ENCODE peak calls at places on chromosomes 2 and 18, in nine cellular contexts. R is CD4-positive, alpha-beta memory T cell; B is spleen; F is sigmoid colon; I is Peyer's patch; E is uterus; Y is cardiac muscle cell; H is upper lobe of right lung; K is right atrium auricular region. D is an unnamed sample. For H3K27me3 and H3K36me3, the result is how much of the 10 kb centered on the place peaks cover.

GRCh38 chr18:3985664-3986063 is 469.4 kb downstream of the DLGAP1 start:
- DNase-seq in R (no peak), B (no peak), F (no peak), I (no peak), E (no peak), Y (no peak), H (no peak), K (no peak), D (no peak)

GRCh38 chr2:204437334-204437733 is 107.9 kb upstream of the PARD3B start:
- DNase-seq in R (no peak), B (no peak), F (no peak), I (no peak), E (no peak), Y (no peak), H (no peak), K (no peak), D (no peak)

GRCh38 chr18:9673296-9674251 is 34.5 kb upstream of the RAB31 start:
- DNase-seq in R (peak), B (no peak), F (no peak), I (peak), E (no peak), Y (peak), H (no peak), K (no peak), D (no peak)

GRCh38 chr2:20501974-20502373 is 55.1 kb downstream of the RHOB start:
- DNase-seq in R (no peak), B (no peak), F (peak), I (no peak), E (peak), Y (no peak), H (no peak), K (no peak), D (no peak)

GRCh38 chr2:218168016-218168415 is 1.3 kb upstream of the CXCR1 start:
- DNase-seq in R (no peak), B (no peak), F (no peak), I (no peak), E (no peak), Y (no peak), H (no peak), K (no peak), D (no peak)

GRCh38 chr2:169732583-169733358 is 861 bp upstream of the KLHL23 start:
- DNase-seq in R (no peak), B (no peak), F (no peak), I (no peak), E (no peak), Y (no peak), H (no peak), K (no peak), D (no peak)

GRCh38 chr2:175180701-175181103 is 808 bp downstream of the ATP5MC3 start:
- DNase-seq in R (peak), B (no peak), F (peak), I (no peak), E (no peak), Y (peak), H (peak), K (no peak), D (peak)

GRCh38 chr2:204104821-204105220 is 168.3 kb downstream of the ICOS start:
- DNase-seq in R (no peak), B (no peak), F (no peak), I (no peak), E (no peak), Y (no peak), H (no peak), K (no peak), D (no peak)

GRCh38 chr2:165471349-165471975 is 2.0 kb downstream of the CSRNP3 start:
- DNase-seq in R (no peak), B (no peak), F (no peak), I (no peak), E (no peak), Y (peak), H (no peak), K (no peak), D (no peak)

GRCh38 chr2:71353247-71353646 is 21.7 kb downstream of the ZNF638 start:
- DNase-seq in R (no peak), B (no peak), F (no peak), I (no peak), E (no peak), Y (no peak), H (no peak), K (no peak), D (no peak)

GRCh38 chr2:239111401-239112100 is 263.7 kb downstream of the TWIST2 start:
- DNase-seq in R (no peak), B (no peak), F (peak), I (no peak), E (no peak), Y (no peak), H (no peak), K (no peak), D (no peak)

GRCh38 chr2:234164499-234165409 is 114.3 kb downstream of the SPP2 start:
- DNase-seq in R (peak), B (peak), F (no peak), I (no peak), E (no peak), Y (no peak), H (no peak), K (no peak), D (no peak)

GRCh38 chr2:217695033-217695520 is 307.7 kb downstream of the TNS1 start:
- DNase-seq in R (no peak), B (no peak), F (no peak), I (no peak), E (no peak), Y (no peak), H (no peak), K (peak), D (no peak)

GRCh38 chr2:235439959-235440662 is 53.7 kb upstream of the AGAP1 start:
- DNase-seq in R (no peak), B (no peak), F (no peak), I (no peak), E (no peak), Y (no peak), H (no peak), K (no peak), D (no peak)

GRCh38 chr2:27050281-27050995 is 1.0 kb upstream of the AGBL5 start:
- DNase-seq in R (peak), B (peak), F (peak), I (peak), E (peak), Y (peak), H (peak), K (peak), D (peak)

GRCh38 chr18:13137041-13137938 is 81.3 kb upstream of the LDLRAD4 start:
- DNase-seq in R (peak), B (peak), F (no peak), I (peak), E (peak), Y (peak), H (peak), K (no peak), D (peak)

GRCh38 chr2:133421516-133422324 is 146.5 kb downstream of the NCKAP5 start:
- DNase-seq in R (no peak), B (no peak), F (no peak), I (peak), E (no peak), Y (peak), H (no peak), K (no peak), D (peak)

GRCh38 chr2:168912466-168913170 is 11.5 kb downstream of the G6PC2 start:
- DNase-seq in R (no peak), B (no peak), F (peak), I (peak), E (no peak), Y (peak), H (no peak), K (no peak), D (peak)

GRCh38 chr2:10993001-10993481 is 81.3 kb downstream of the KCNF1 start:
- DNase-seq in R (no peak), B (no peak), F (peak), I (no peak), E (no peak), Y (no peak), H (peak), K (no peak), D (no peak)

GRCh38 chr2:163343316-163343715 is 392.5 kb downstream of the FIGN start:
- DNase-seq in R (no peak), B (no peak), F (no peak), I (no peak), E (no peak), Y (no peak), H (no peak), K (no peak), D (no peak)

GRCh38 chr18:77133051-77133919 is 702 bp upstream of the MBP start:
- DNase-seq in R (no peak), B (peak), F (peak), I (peak), E (peak), Y (peak), H (peak), K (no peak), D (no peak)

GRCh38 chr2:64263315-64263714 is 119.1 kb upstream of the PELI1 start:
- DNase-seq in R (no peak), B (no peak), F (no peak), I (no peak), E (peak), Y (no peak), H (no peak), K (no peak), D (no peak)

GRCh38 chr18:68734311-68734710 is 19.4 kb upstream of the TMX3 start:
- DNase-seq in R (no peak), B (no peak), F (no peak), I (no peak), E (no peak), Y (no peak), H (no peak), K (no peak), D (no peak)

GRCh38 chr2:222715729-222716128 is 44.3 kb downstream of the MOGAT1 start:
- DNase-seq in R (no peak), B (no peak), F (no peak), I (no peak), E (no peak), Y (no peak), H (no peak), K (no peak), D (no peak)

GRCh38 chr2:74107071-74107470 is 40.6 kb downstream of the BOLA3 start:
- DNase-seq in R (no peak), B (no peak), F (no peak), I (no peak), E (no peak), Y (no peak), H (no peak), K (no peak), D (no peak)

GRCh38 chr2:30232801-30233130 is 1.4 kb downstream of the LBH start:
- DNase-seq in R (peak), B (peak), F (no peak), I (no peak), E (peak), Y (no peak), H (no peak), K (no peak), D (no peak)

GRCh38 chr2:62205554-62205953 is 9.6 kb downstream of the B3GNT2 start:
- DNase-seq in R (no peak), B (no peak), F (no peak), I (no peak), E (no peak), Y (no peak), H (no peak), K (no peak), D (no peak)

GRCh38 chr2:101018934-101019333 is 16.8 kb downstream of the RPL31 start:
- DNase-seq in R (no peak), B (no peak), F (no peak), I (no peak), E (no peak), Y (peak), H (no peak), K (no peak), D (no peak)

DNA sequence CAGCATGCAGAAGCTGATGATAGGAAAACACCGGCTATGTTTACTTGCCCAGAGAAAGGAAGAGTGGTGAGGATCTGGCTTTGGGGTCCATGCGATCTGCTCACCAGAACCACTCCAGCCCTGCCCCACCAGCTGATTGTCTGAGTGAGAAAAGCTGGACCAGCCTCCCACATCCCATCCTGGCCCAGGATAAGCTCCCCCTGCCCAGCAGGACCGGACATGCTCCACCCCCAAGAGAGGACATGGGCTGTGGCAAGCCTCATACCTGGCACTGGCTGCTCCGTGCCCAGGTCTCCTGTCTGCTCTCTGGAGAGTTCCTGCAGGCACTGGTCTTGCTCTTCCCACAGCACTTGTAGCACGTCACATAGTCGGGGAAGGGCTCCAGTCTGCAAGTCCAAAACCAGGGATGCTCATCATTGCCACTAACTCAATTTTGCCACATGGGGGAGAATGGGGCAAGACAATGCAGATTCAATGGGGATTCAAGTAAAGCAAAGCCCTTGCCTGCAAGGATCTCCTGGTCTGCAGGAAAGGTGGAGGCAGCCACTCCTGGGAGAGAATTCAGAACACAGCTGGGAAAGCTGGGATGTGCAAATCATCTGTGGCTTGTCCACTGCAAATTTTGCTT is 30.0 kb downstream of the SCTR start:
- DNase-seq in R (no peak), B (no peak), F (no peak), I (no peak), E (no peak), Y (no peak), H (no peak), K (no peak), D (no peak)
- H3K27me3 ChIP-seq in R (under half), B (under half), F (under half), I (under half), E (under half), Y (under half), H (under half), K (under half), D (under half)

DNA sequence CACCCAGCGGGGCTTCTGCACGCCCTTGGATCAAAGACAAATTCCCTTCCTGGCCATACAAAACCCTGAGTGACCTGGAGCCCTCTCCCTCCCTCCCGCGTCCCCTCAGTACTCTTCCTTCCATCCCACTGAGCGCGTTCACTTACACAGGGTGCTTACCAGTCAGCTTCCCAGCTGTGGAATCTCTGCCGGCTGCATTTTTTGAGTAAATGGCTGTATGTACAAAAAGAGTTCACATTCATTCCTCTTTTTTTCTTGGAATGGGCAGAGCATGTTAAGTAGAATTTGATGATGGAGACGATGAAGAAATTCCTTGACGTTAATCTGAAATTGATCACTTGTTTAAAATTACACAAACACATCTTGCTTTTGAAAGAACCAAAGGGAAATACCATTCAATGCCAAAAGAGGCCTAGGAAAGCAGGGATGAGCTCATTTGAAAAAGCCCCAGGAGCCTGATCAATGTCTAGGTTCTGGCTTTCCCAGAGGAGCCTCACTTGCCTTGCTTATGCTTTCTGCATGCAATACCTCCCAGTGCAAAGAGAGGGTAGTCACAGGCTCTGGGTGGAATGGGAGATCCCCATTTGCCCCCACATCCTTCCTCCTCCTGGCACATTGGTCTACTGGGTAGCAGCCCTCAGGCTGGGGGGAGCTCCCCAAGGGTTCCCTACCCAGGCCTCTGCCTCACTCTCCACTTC is 12.2 kb upstream of the SMAD7 start:
- DNase-seq in R (no peak), B (no peak), F (no peak), I (no peak), E (no peak), Y (no peak), H (no peak), K (no peak), D (no peak)
- H3K36me3 ChIP-seq in R (under half), B (under half), F (under half), I (under half), E (under half), Y (under half), H (under half), K (under half), D (under half)

DNA sequence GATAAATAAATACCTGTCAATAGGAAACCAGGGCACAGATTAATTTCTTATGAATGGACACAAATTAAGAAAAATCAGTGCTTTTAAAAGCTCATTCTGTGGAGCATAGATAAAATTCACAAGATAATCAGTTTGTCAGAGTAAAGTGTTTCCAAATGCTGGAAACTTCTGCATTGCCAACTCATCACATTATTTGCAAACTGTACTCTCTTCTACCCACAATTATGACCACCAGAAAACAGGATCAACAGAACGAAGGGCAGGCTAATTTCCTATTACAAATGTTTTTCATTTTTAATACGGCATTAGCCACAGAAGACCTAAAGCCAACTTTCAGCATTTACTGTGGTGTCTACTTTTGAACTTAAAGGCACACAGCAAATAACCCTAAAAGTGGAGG is 6.0 kb downstream of the IRS1 start:
- DNase-seq in R (no peak), B (no peak), F (no peak), I (no peak), E (no peak), Y (no peak), H (no peak), K (no peak), D (no peak)
- H3K27ac ChIP-seq in R (no peak), B (peak), F (peak), I (peak), E (peak), Y (peak), H (peak), K (peak), D (peak)

GRCh38 chr2:176555781-176556180 is 286.5 kb downstream of the MTX2 start:
- DNase-seq in R (no peak), B (no peak), F (no peak), I (no peak), E (no peak), Y (no peak), H (no peak), K (no peak), D (no peak)

GRCh38 chr2:176554107-176555048 is 285.1 kb downstream of the MTX2 start:
- DNase-seq in R (peak), B (no peak), F (peak), I (no peak), E (peak), Y (peak), H (no peak), K (peak), D (no peak)

GRCh38 chr2:176552456-176553135 is 283.4 kb downstream of the MTX2 start:
- DNase-seq in R (no peak), B (no peak), F (no peak), I (no peak), E (peak), Y (no peak), H (no peak), K (no peak), D (no peak)

GRCh38 chr2:176555112-176555511 is 285.9 kb downstream of the MTX2 start:
- DNase-seq in R (no peak), B (no peak), F (no peak), I (no peak), E (no peak), Y (no peak), H (no peak), K (no peak), D (no peak)

DNA sequence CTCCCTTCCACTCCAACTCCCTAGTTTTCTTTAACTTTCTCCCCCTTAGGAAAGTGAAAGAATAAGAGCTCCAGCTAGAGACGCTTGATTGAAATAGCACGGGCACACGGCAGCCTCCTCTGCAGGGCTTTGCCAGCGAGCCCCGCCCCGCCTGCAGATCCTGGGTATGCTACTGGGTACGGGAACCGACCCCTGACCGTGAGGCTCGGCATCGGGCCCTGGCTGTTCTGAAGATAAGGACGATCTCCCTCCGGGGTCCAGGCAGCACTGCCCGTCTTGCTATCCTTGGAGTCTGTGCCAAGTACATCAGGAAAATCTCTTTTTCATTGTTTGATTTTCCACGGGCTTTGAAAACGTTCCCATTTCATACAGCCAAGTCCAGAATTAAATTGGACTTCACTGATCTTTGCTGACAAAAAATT is 284.5 kb downstream of the MTX2 start:
- DNase-seq in R (no peak), B (peak), F (peak), I (peak), E (peak), Y (peak), H (peak), K (peak), D (peak)
- H3K27me3 ChIP-seq in R (under half), B (half or more), F (under half), I (under half), E (under half), Y (half or more), H (under half), K (under half), D (half or more)

D was measured in left ventricle myocardium inferior.